ENCODE peak calls at places on chromosomes 12 and 14, in nine cellular contexts. M is tibial artery, U is cardiac muscle cell, S is H9, I is Peyer's patch, F is AG04450, C is fibroblast of lung, O is astrocyte, A is heart right ventricle. L is an unnamed sample. For H3K27me3, the result is how much of the 10 kb centered on the place peaks cover.

GRCh38 chr14:91873476-91874265 is 6.3 kb upstream of the TC2N start:
- DNase-seq in M (no peak), U (no peak), S (no peak), I (peak), F (no peak), C (peak), O (no peak), A (no peak), L (peak)

GRCh38 chr12:46531804-46532203 is 159.2 kb upstream of the SLC38A2 start:
- DNase-seq in M (no peak), U (no peak), S (no peak), I (no peak), F (no peak), C (no peak), O (no peak), A (no peak), L (no peak)

GRCh38 chr14:92263681-92264080 is 59.3 kb upstream of the SLC24A4 start:
- DNase-seq in M (no peak), U (no peak), S (no peak), I (no peak), F (no peak), C (no peak), O (no peak), A (no peak), L (no peak)

GRCh38 chr14:51079085-51079484 is 15.8 kb downstream of the TRIM9 start:
- DNase-seq in M (no peak), U (no peak), S (no peak), I (no peak), F (no peak), C (no peak), O (no peak), A (no peak), L (no peak)

GRCh38 chr12:124294686-124295315 is at the start of gene RFLNA:
- DNase-seq in M (no peak), U (peak), S (peak), I (no peak), F (no peak), C (no peak), O (no peak), A (no peak), L (no peak)

GRCh38 chr12:121036810-121037326 is 2.2 kb downstream of the OASL start:
- DNase-seq in M (no peak), U (no peak), S (no peak), I (no peak), F (peak), C (peak), O (peak), A (no peak), L (no peak)

GRCh38 chr14:68377459-68377858 is 415.4 kb downstream of the ZFP36L1 start:
- DNase-seq in M (peak), U (no peak), S (no peak), I (peak), F (no peak), C (peak), O (peak), A (peak), L (no peak)

GRCh38 chr12:116693259-116694227 is 44.3 kb downstream of the SPRING1 start:
- DNase-seq in M (no peak), U (peak), S (no peak), I (no peak), F (no peak), C (no peak), O (no peak), A (no peak), L (no peak)

GRCh38 chr12:116458492-116458891 is 100.7 kb upstream of the MAP1LC3B2 start:
- DNase-seq in M (no peak), U (no peak), S (no peak), I (no peak), F (no peak), C (no peak), O (no peak), A (no peak), L (no peak)

GRCh38 chr12:12172106-12172511 is 94.7 kb downstream of the LRP6 start:
- DNase-seq in M (no peak), U (peak), S (no peak), I (no peak), F (no peak), C (peak), O (peak), A (no peak), L (no peak)

GRCh38 chr12:110579889-110580253 is 3.2 kb downstream of the PPTC7 start:
- DNase-seq in M (no peak), U (no peak), S (no peak), I (no peak), F (no peak), C (no peak), O (no peak), A (no peak), L (no peak)

GRCh38 chr12:91732086-91732485 is 413.6 kb downstream of the BTG1 start:
- DNase-seq in M (no peak), U (no peak), S (no peak), I (no peak), F (no peak), C (peak), O (peak), A (no peak), L (no peak)

GRCh38 chr12:91140660-91141045 is 29.4 kb upstream of the LUM start:
- DNase-seq in M (no peak), U (no peak), S (no peak), I (no peak), F (peak), C (peak), O (peak), A (no peak), L (no peak)

GRCh38 chr12:78194448-78194847 is 363.8 kb downstream of the NAV3 start:
- DNase-seq in M (no peak), U (no peak), S (no peak), I (no peak), F (peak), C (peak), O (peak), A (no peak), L (no peak)

GRCh38 chr14:96281486-96281885 is 25.5 kb downstream of the BDKRB1 start:
- DNase-seq in M (no peak), U (no peak), S (no peak), I (no peak), F (no peak), C (no peak), O (no peak), A (no peak), L (no peak)

GRCh38 chr12:2011641-2012607 is 7.7 kb upstream of the DCP1B start:
- DNase-seq in M (no peak), U (no peak), S (no peak), I (no peak), F (no peak), C (no peak), O (no peak), A (no peak), L (no peak)

GRCh38 chr12:122183588-122183940 is 641 bp downstream of the LRRC43 start:
- DNase-seq in M (no peak), U (no peak), S (no peak), I (no peak), F (no peak), C (no peak), O (no peak), A (no peak), L (no peak)

GRCh38 chr12:50699940-50700339 is 64.0 kb upstream of the ATF1 start:
- DNase-seq in M (no peak), U (no peak), S (no peak), I (no peak), F (no peak), C (no peak), O (no peak), A (no peak), L (no peak)

GRCh38 chr14:70714055-70714550 is 72.4 kb downstream of the TTC9 start:
- DNase-seq in M (no peak), U (peak), S (no peak), I (peak), F (peak), C (peak), O (peak), A (no peak), L (peak)

GRCh38 chr14:35818346-35819115 is 7.6 kb upstream of the BRMS1L start:
- DNase-seq in M (no peak), U (peak), S (no peak), I (no peak), F (no peak), C (peak), O (peak), A (no peak), L (peak)

GRCh38 chr12:49050507-49051372 is 9.9 kb downstream of the KMT2D start:
- DNase-seq in M (no peak), U (no peak), S (no peak), I (no peak), F (no peak), C (no peak), O (no peak), A (no peak), L (no peak)

GRCh38 chr14:73427516-73428264 is 30.7 kb downstream of the NUMB start:
- DNase-seq in M (no peak), U (no peak), S (no peak), I (no peak), F (no peak), C (peak), O (no peak), A (no peak), L (no peak)
- H3K27ac ChIP-seq in M (no peak), U (peak), S (no peak), I (no peak), F (peak), C (peak), O (peak), A (no peak), L (no peak)

GRCh38 chr14:101072531-101072930 is 169.0 kb upstream of the RTL1 start:
- DNase-seq in M (no peak), U (no peak), S (peak), I (no peak), F (no peak), C (peak), O (no peak), A (no peak), L (no peak)
- H3K27me3 ChIP-seq in M (under half), U (under half), S (under half), I (under half), F (under half), C (under half), O (under half), A (half or more), L (under half)

GRCh38 chr12:10365716-10366433 is 24.0 kb downstream of the KLRK1 start:
- DNase-seq in M (no peak), U (no peak), S (no peak), I (no peak), F (no peak), C (peak), O (peak), A (no peak), L (no peak)
- TF ChIP-seq CTCF in M (no peak), U (peak), S (peak), I (no peak), F (peak), C (peak), O (peak), A (no peak), L (peak)

GRCh38 chr12:132108211-132108832 is 35.8 kb downstream of the DDX51 start:
- DNase-seq in M (no peak), U (peak), S (peak), I (no peak), F (no peak), C (no peak), O (no peak), A (no peak), L (no peak)
- H3K27ac ChIP-seq in M (no peak), U (no peak), S (no peak), I (no peak), F (no peak), C (no peak), O (no peak), A (no peak), L (no peak)

L was measured in CD8-positive, alpha-beta T cell.